ENCODE peak calls at places on chromosome 4, in seven cellular contexts. V is IMR-90, P is mesenchymal stem cell, T is trophoblast cell, C is neuronal stem cell, R is mesendoderm, B is H1. E is an unnamed sample.

GRCh38 chr4:111362891-111363290 is 740.0 kb upstream of the PITX2 start:
- DNase-seq in B (no peak), R (peak; percentile 1), C (no peak), T (no peak), P (peak; percentile 20), V (peak; percentile 35), E (no peak)

GRCh38 chr4:81652069-81652478 is 180.4 kb upstream of the RASGEF1B start:
- DNase-seq in B (no peak), R (no peak), C (no peak), T (no peak), V (no peak), P (no peak), E (no peak)

GRCh38 chr4:5895287-5895686 is 2.4 kb upstream of the CRMP1 start:
- DNase-seq in T (no peak), C (no peak), B (no peak), V (peak; percentile 5), P (no peak), R (no peak), E (no peak)

GRCh38 chr4:10077101-10077491 is 39.5 kb downstream of the WDR1 start:
- DNase-seq in C (no peak), V (no peak), R (no peak), T (no peak), P (no peak), B (no peak), E (no peak)

GRCh38 chr4:146852365-146852764 is 93.3 kb downstream of the TTC29 start:
- DNase-seq in R (no peak), C (no peak), T (no peak), V (no peak), B (no peak), P (no peak), E (no peak)

GRCh38 chr4:159105063-159105414 is 2.2 kb downstream of the RAPGEF2 start:
- DNase-seq in C (no peak), B (no peak), V (peak; percentile 61), P (peak; percentile 56), R (peak; percentile 37), T (no peak), E (no peak)

GRCh38 chr4:163492951-163493504 is 1.5 kb upstream of the TMA16 start:
- DNase-seq in V (no peak), B (no peak), R (peak; percentile 35), P (no peak), T (no peak), C (no peak), E (no peak)

GRCh38 chr4:144611850-144612249 is 34.1 kb upstream of the HHIP start:
- DNase-seq in T (peak; percentile 6), V (peak; percentile 11), B (peak; percentile 52), P (peak; percentile 23), C (no peak), R (peak; percentile 61), E (peak; percentile 37)

GRCh38 chr4:123495530-123495929 is 98.9 kb downstream of the SPRY1 start:
- DNase-seq in B (no peak), V (peak; percentile 12), R (no peak), P (peak; percentile 15), C (no peak), T (no peak), E (no peak)

GRCh38 chr4:130029442-130029841 is 933.5 kb downstream of the C4orf33 start:
- DNase-seq in P (no peak), C (no peak), T (no peak), R (peak; percentile 87), B (no peak), V (no peak), E (no peak)

GRCh38 chr4:143431526-143432257 is 81.8 kb upstream of the SMARCA5 start:
- DNase-seq in C (no peak), R (no peak), P (no peak), V (no peak), B (no peak), T (no peak), E (peak; percentile 34)

GRCh38 chr4:142035556-142035955 is 399.2 kb downstream of the IL15 start:
- DNase-seq in R (no peak), V (peak; percentile 49), T (no peak), B (no peak), C (no peak), P (no peak), E (no peak)

GRCh38 chr4:15654556-15655222 is 468 bp downstream of the FBXL5 start:
- DNase-seq in C (no peak), V (peak; percentile 24), B (no peak), R (peak; percentile 55), P (peak; percentile 59), T (peak; percentile 46), E (peak; percentile 51)

GRCh38 chr4:120819816-120820437 is 102.6 kb downstream of the PRDM5 start:
- DNase-seq in V (no peak), T (no peak), P (no peak), R (no peak), C (no peak), B (no peak), E (no peak)

GRCh38 chr4:879730-880079 is 52.4 kb downstream of the GAK start:
- DNase-seq in P (no peak), B (no peak), C (no peak), T (no peak), R (no peak), V (no peak), E (no peak)

GRCh38 chr4:123741906-123742305 is 345.3 kb downstream of the SPRY1 start:
- DNase-seq in C (no peak), T (no peak), P (peak; percentile 21), V (peak; percentile 4), R (no peak), B (no peak), E (no peak)

GRCh38 chr4:43709443-43709842 is 739.2 kb downstream of the KCTD8 start:
- DNase-seq in R (no peak), T (no peak), C (no peak), B (no peak), V (no peak), P (no peak), E (no peak)

DNA sequence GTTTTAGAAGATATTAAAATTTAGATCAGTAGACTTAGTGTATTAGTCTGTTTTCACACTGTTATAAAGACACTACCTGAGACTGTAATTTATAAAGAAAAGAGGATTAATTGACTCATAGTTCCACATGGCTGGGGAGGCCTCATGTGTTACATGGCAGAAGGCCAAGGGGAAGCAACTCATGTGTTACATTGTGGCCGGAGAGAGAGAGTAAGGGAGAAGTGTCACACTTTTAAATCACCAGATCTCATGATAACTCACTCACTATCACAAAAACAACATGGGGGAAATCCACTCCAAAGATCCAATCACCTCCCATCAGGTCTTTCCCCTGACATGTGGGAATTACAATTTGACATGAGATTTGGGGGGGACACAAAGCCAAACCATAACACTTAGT is 1159.7 kb upstream of the PCDH7 start:
- DNase-seq in R (no peak), P (no peak), B (no peak), C (no peak), T (no peak), V (no peak), E (no peak)
- H2AK5ac ChIP-seq in R (no peak overlapping the region), P (no peak overlapping the region), B (no peak overlapping the region), C (no peak overlapping the region), T (no peak overlapping the region), V (no peak overlapping the region), E (no peak overlapping the region)

DNA sequence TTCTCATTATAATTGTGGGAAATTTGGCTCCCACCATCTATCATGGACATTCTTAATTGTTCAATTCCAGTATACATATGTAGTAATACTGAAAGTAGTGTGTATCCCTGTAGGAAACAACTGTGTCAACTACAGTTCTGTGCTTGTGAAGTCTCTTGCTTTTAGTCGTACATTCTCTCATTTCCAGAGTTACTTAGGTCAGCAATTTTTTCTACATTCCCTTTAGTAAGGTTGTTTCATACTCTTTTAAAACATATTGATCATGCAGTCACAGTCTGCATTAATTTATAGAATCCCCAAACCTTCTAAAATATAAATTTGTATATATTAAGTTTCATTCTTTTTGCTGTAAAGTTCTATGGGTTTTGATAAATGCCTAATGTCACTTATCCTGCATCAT is 289.2 kb upstream of the PCDH10 start:
- DNase-seq in R (no peak), C (no peak), B (no peak), T (no peak), V (no peak), P (no peak), E (no peak)
- H3K23ac ChIP-seq in R (no peak overlapping the region), C (no peak overlapping the region), B (no peak overlapping the region), T (no peak overlapping the region), V (no peak overlapping the region), P (no peak overlapping the region), E (no peak overlapping the region)

GRCh38 chr4:184537269-184538022 is 63.1 kb upstream of the IRF2 start:
- DNase-seq in V (peak; percentile 93), P (peak; percentile 96), B (peak; percentile 99), T (peak; percentile 93), C (peak; percentile 94), R (peak; percentile 97), E (peak; percentile 96)
- H2AK5ac ChIP-seq in V (peak overlapping the region; percentile 30), P (no peak overlapping the region), B (no peak overlapping the region), T (no peak overlapping the region), C (no peak overlapping the region), R (no peak overlapping the region), E (no peak overlapping the region)

GRCh38 chr4:77449996-77450395 is 155.6 kb upstream of the CXCL13 start:
- DNase-seq in V (no peak), P (no peak), T (no peak), B (no peak), R (no peak), C (no peak), E (no peak)

GRCh38 chr4:77451530-77451929 is 154.1 kb upstream of the CXCL13 start:
- DNase-seq in V (no peak), R (peak; percentile 24), T (no peak), B (no peak), P (no peak), C (no peak), E (no peak)

GRCh38 chr4:77445846-77446245 is 159.8 kb upstream of the CXCL13 start:
- DNase-seq in C (no peak), T (no peak), B (no peak), P (no peak), V (no peak), R (no peak), E (no peak)

GRCh38 chr4:77446611-77447010 is 159.0 kb upstream of the CXCL13 start:
- DNase-seq in R (no peak), B (no peak), V (no peak), T (no peak), P (no peak), C (no peak), E (no peak)

DNA sequence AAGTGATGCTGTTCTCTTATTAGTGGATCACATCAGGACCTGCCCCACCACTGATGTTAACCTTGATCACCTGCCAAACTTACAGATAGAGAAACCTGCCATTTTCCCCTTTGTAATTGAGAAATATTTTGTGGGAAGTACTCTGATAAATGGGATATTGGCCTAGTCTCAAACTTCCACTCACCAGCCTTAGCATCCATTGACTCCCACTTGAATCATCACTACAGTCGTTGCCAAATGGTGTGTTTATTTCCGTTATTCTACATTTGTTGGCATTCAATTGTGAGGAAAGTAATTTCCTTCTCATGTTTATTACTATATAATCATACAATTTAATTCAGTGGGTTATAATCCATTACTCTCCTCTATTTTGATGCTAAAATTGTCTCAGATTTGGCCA is 156.5 kb upstream of the CXCL13 start:
- DNase-seq in C (no peak), V (no peak), P (no peak), T (no peak), R (no peak), B (no peak), E (no peak)
- H3K23ac ChIP-seq in C (no peak overlapping the region), V (no peak overlapping the region), P (no peak overlapping the region), T (no peak overlapping the region), R (no peak overlapping the region), B (no peak overlapping the region), E (no peak overlapping the region)

E was measured in H9.